ENCODE peak calls at places on chromosomes 6 and 20, in eight cellular contexts. T, C, A, Y, K, S, H and O are unnamed samples. For H3K9me3, the result is how much of the 10 kb centered on the place peaks cover.

GRCh38 chr6:30386166-30386565 is 41.2 kb downstream of the RPP21 start:
- DNase-seq in T (no peak), C (no peak), A (no peak), Y (no peak), K (no peak), S (no peak), H (no peak), O (no peak)

GRCh38 chr20:1437222-1437904 is 29.3 kb downstream of the NSFL1C start:
- DNase-seq in T (peak), C (peak), A (peak), Y (peak), K (peak), S (peak), H (peak), O (peak)

GRCh38 chr6:119350202-119351004 is 842 bp upstream of the MAN1A1 start:
- DNase-seq in T (no peak), C (no peak), A (peak), Y (no peak), K (no peak), S (peak), H (no peak), O (no peak)

GRCh38 chr6:103800131-103800670 is 1059.5 kb downstream of the HACE1 start:
- DNase-seq in T (no peak), C (no peak), A (no peak), Y (no peak), K (no peak), S (no peak), H (no peak), O (no peak)

GRCh38 chr6:42255050-42255449 is 37.4 kb upstream of the MRPS10 start:
- DNase-seq in T (no peak), C (no peak), A (no peak), Y (no peak), K (no peak), S (no peak), H (no peak), O (no peak)

GRCh38 chr6:124441430-124441829 is 520.8 kb upstream of the RNF217 start:
- DNase-seq in T (no peak), C (no peak), A (no peak), Y (no peak), K (no peak), S (no peak), H (no peak), O (no peak)

GRCh38 chr20:46253391-46253790 is 54.9 kb downstream of the CDH22 start:
- DNase-seq in T (peak), C (no peak), A (no peak), Y (peak), K (no peak), S (peak), H (no peak), O (no peak)

GRCh38 chr6:7697820-7698623 is 27.9 kb upstream of the BMP6 start:
- DNase-seq in T (no peak), C (no peak), A (no peak), Y (no peak), K (no peak), S (no peak), H (no peak), O (no peak)

GRCh38 chr20:19256085-19256484 is 43.6 kb downstream of the SLC24A3 start:
- DNase-seq in T (no peak), C (no peak), A (no peak), Y (no peak), K (no peak), S (peak), H (no peak), O (no peak)

GRCh38 chr20:7694940-7695567 is 245.2 kb downstream of the HAO1 start:
- DNase-seq in T (no peak), C (no peak), A (no peak), Y (no peak), K (no peak), S (no peak), H (no peak), O (no peak)

GRCh38 chr20:13220194-13220856 is 749 bp upstream of the ISM1 start:
- DNase-seq in T (peak), C (peak), A (peak), Y (peak), K (no peak), S (peak), H (peak), O (no peak)

GRCh38 chr6:145783796-145784195 is 30.8 kb downstream of the FBXO30 start:
- DNase-seq in T (no peak), C (no peak), A (no peak), Y (no peak), K (no peak), S (no peak), H (no peak), O (no peak)

GRCh38 chr20:12829121-12829520 is 179.7 kb upstream of the SPTLC3 start:
- DNase-seq in T (no peak), C (no peak), A (no peak), Y (no peak), K (no peak), S (no peak), H (no peak), O (no peak)

GRCh38 chr6:78308025-78308424 is 559.3 kb upstream of the IRAK1BP1 start:
- DNase-seq in T (peak), C (no peak), A (no peak), Y (peak), K (no peak), S (no peak), H (no peak), O (no peak)

GRCh38 chr6:70396796-70397729 is 16.2 kb upstream of the FAM135A start:
- DNase-seq in T (no peak), C (no peak), A (no peak), Y (no peak), K (no peak), S (peak), H (no peak), O (no peak)

GRCh38 chr6:144415835-144416237 is 130.7 kb downstream of the UTRN start:
- DNase-seq in T (no peak), C (no peak), A (no peak), Y (no peak), K (no peak), S (no peak), H (no peak), O (no peak)

GRCh38 chr6:55174211-55175013 is at the start of gene HCRTR2:
- DNase-seq in T (peak), C (no peak), A (no peak), Y (peak), K (no peak), S (no peak), H (no peak), O (no peak)

GRCh38 chr6:11418290-11418905 is 119.2 kb upstream of the TMEM170B start:
- DNase-seq in T (no peak), C (no peak), A (no peak), Y (no peak), K (no peak), S (no peak), H (no peak), O (no peak)

GRCh38 chr6:168247456-168248147 is 72.0 kb downstream of the DACT2 start:
- DNase-seq in T (no peak), C (no peak), A (no peak), Y (no peak), K (no peak), S (peak), H (no peak), O (no peak)

GRCh38 chr6:72811971-72812421 is 190.1 kb downstream of the KCNQ5 start:
- DNase-seq in T (peak), C (no peak), A (no peak), Y (no peak), K (no peak), S (no peak), H (no peak), O (no peak)
- H3K9me3 ChIP-seq in T (under half), C (under half), A (under half), Y (under half), K (under half), S (under half), H (under half), O (under half)

DNA sequence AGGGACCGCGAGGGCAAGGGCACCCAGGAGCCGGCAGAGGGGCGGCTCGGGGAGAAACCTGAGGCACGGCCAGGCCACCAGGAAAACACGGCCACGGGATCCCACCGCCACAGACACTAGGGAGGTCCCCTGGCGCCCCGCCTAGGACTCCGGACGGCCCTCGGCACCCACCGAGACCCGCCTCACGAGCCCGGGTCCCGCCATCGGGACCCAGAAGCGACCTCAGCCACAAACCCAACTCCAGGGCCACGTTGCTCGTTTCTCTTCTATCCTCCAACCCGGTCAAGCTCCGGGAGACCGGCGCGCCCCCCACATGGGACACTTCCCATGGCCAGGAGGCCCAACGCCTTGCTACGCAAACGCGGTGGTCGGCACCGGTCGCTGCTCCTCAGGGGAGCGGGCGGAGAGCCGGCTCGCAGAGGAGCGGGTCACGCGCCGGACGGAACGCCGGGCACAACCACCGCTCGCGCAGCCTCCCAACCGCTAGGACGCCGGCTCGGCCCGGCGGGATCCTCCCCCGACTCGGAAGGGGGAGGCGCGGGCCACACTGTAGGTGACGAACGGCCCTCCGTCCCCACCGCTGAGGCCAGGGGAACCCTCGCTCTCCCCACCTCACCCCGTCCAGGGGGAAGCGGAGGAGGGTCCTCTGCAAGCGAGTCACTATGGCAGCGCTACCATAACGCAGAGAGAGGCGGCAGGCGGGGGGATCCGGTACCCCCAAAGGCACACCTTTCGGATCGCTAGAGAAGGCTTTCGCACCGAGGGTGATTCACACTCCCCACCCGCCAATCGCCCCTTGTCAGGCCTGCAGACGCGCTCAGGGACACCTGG is 1514.1 kb upstream of the DEFB115 start:
- DNase-seq in T (peak), C (peak), A (no peak), Y (no peak), K (no peak), S (no peak), H (no peak), O (no peak)
- H3K9me3 ChIP-seq in T (under half), C (half or more), A (under half), Y (under half), K (under half), S (under half), H (under half), O (under half)

GRCh38 chr20:49281913-49282467 is 4.1 kb upstream of the ZNFX1 start:
- DNase-seq in T (peak), C (no peak), A (no peak), Y (no peak), K (no peak), S (no peak), H (no peak), O (no peak)

GRCh38 chr20:49281059-49281912 is 3.4 kb upstream of the ZNFX1 start:
- DNase-seq in T (peak), C (no peak), A (no peak), Y (peak), K (peak), S (no peak), H (no peak), O (no peak)

GRCh38 chr20:49283176-49283702 is 5.4 kb upstream of the ZNFX1 start:
- DNase-seq in T (peak), C (no peak), A (no peak), Y (no peak), K (no peak), S (no peak), H (no peak), O (no peak)

GRCh38 chr20:49283703-49284625 is 6.1 kb upstream of the ZNFX1 start:
- DNase-seq in T (peak), C (no peak), A (no peak), Y (no peak), K (no peak), S (no peak), H (no peak), O (no peak)

DNA sequence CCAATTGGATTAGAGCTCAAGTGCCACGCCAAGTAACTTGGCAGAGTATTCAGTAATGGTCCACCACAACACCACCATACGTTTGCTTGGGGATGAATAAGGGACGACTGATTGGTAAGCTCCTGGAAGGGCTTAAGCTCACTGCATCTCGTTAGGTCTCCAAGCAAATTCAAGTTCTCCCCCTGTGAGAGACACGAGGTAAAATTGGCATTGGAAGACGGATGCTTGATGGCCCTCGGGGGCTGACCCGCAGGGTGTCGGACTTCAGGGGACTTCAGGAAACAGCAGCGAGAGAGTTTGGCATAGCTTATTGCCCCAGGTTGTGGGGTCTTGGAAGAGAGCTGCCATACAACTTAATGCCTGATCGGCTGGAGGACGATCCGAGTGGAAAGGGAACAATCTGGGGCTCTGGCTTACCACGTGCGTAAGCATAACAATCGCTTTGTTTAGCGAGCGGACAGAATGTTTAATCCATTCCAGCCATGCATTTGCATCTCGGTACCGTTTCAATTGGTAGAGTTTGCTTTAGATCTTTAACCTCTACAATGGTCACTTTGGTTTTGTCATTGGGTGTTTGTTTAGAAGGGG is 4.8 kb upstream of the ZNFX1 start:
- DNase-seq in T (peak), C (no peak), A (no peak), Y (peak), K (no peak), S (no peak), H (no peak), O (no peak)
- H3K9me3 ChIP-seq in T (half or more), C (half or more), A (half or more), Y (under half), K (under half), S (under half), H (under half), O (half or more)

DNA sequence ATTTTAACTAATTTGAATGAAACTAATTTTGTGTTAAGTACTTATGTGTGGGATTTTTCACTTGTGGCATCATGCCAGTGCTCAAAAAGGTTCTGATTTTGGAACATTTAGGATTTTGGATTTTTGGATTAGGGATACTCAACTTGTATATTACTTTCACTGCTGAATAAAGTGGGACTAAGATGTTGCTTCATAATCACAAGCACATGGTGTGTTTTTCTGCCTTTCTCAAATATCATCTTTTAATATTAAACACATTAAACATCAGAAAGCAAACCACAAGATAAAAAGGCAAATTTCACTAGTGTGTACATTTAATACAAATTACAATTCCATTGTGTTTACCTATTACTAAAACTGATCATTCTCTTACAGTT is 89.8 kb downstream of the ARHGAP18 start:
- DNase-seq in T (no peak), C (no peak), A (no peak), Y (no peak), K (no peak), S (no peak), H (no peak), O (no peak)
- H3K9me3 ChIP-seq in T (under half), C (under half), A (under half), Y (under half), K (under half), S (under half), H (under half), O (under half)